ENCODE peak calls at places on chromosomes 12 and 14, in six cellular contexts. W is EL; M is activated naive CD4-positive, alpha-beta T cell treated with anti-CD3 and anti-CD28 coated beads, Interleukin-2, amount 10 ng/mL, durations not matched to agents 7 days and 5 days; C is activated gamma-delta T cell treated with Interleukin-2 at 50 U/mL for 16 hours; K is T-helper 1 cell; O is GM06990. F is an unnamed sample.

GRCh38 chr14:65211341-65211987 is 109.1 kb upstream of the MAX start:
- DNase-seq in K (no peak), O (no peak), M (no peak), W (peak), C (no peak), F (no peak)

GRCh38 chr12:30134229-30134628 is 350.5 kb upstream of the TMTC1 start:
- DNase-seq in W (no peak), M (no peak), K (no peak), O (no peak), C (no peak), F (no peak)

GRCh38 chr12:124347805-124348658 is 53.1 kb downstream of the RFLNA start:
- DNase-seq in W (no peak), O (no peak), M (peak), C (peak), K (peak), F (no peak)

GRCh38 chr14:35556548-35556947 is 22.6 kb downstream of the INSM2 start:
- DNase-seq in C (no peak), K (no peak), M (no peak), W (no peak), O (no peak), F (no peak)

GRCh38 chr14:77825895-77826519 is 26.1 kb downstream of the ADCK1 start:
- DNase-seq in M (no peak), O (no peak), K (no peak), W (no peak), C (no peak), F (no peak)

GRCh38 chr12:107474639-107475539 is 210.7 kb upstream of the PWP1 start:
- DNase-seq in K (no peak), O (no peak), W (no peak), M (no peak), C (no peak), F (no peak)

GRCh38 chr14:21894003-21894897 is 220.6 kb upstream of the OR4E1 start:
- DNase-seq in M (peak), C (peak), W (peak), O (no peak), K (peak), F (no peak)

GRCh38 chr12:10959777-10960176 is 20.7 kb upstream of the TAS2R14 start:
- DNase-seq in C (no peak), O (no peak), M (no peak), K (no peak), W (no peak), F (no peak)

F was measured in SIG-M5.